ENCODE peak calls at places on chromosomes 2 and 18, in four cellular contexts. G, Z, L and M are unnamed samples.

GRCh38 chr2:11101430-11101829 is 53.8 kb upstream of the SLC66A3 start:
- DNase-seq in Z (no peak), G (no peak), L (no peak), M (no peak)

GRCh38 chr2:16773080-16773713 is 107.6 kb upstream of the CYRIA start:
- DNase-seq in G (no peak), L (peak; percentile 58), Z (no peak), M (peak; percentile 77)

GRCh38 chr2:180692322-180692721 is 288.1 kb upstream of the UBE2E3 start:
- DNase-seq in Z (no peak), G (no peak), L (no peak), M (no peak)

GRCh38 chr2:96315400-96316071 is 9.6 kb upstream of the ITPRIPL1 start:
- DNase-seq in Z (no peak), L (peak; percentile 66), G (no peak), M (peak; percentile 65)

GRCh38 chr2:69724540-69725159 is 17.3 kb upstream of the ANXA4 start:
- DNase-seq in G (peak; percentile 83), Z (no peak), L (peak; percentile 83), M (peak; percentile 83)

GRCh38 chr2:148048475-148049221 is 27.8 kb downstream of the MBD5 start:
- DNase-seq in L (peak; percentile 18), G (no peak), Z (no peak), M (no peak)

GRCh38 chr2:158936978-158937377 is 31.5 kb upstream of the TANC1 start:
- DNase-seq in Z (no peak), G (no peak), L (peak; percentile 92), M (peak; percentile 14)

GRCh38 chr2:222941510-222942032 is 80.7 kb downstream of the ACSL3 start:
- DNase-seq in Z (no peak), L (no peak), G (no peak), M (no peak)

GRCh38 chr2:37653805-37654378 is 17.6 kb downstream of the CDC42EP3 start:
- DNase-seq in L (no peak), Z (no peak), G (no peak), M (no peak)

GRCh38 chr18:8603663-8604520 is 5.3 kb upstream of the RAB12 start:
- DNase-seq in Z (no peak), L (no peak), G (no peak), M (no peak)

GRCh38 chr2:67895171-67895941 is 167.4 kb downstream of the C1D start:
- DNase-seq in L (no peak), Z (no peak), G (no peak), M (no peak)

GRCh38 chr2:15565392-15565791 is 4.3 kb upstream of the NBAS start:
- DNase-seq in L (no peak), Z (no peak), G (no peak), M (no peak)

GRCh38 chr2:230658877-230659652 is 53.6 kb upstream of the CAB39 start:
- DNase-seq in Z (no peak), L (no peak), G (no peak), M (no peak)

GRCh38 chr18:57698571-57699276 is 77.1 kb upstream of the NARS1 start:
- DNase-seq in Z (no peak), L (peak; percentile 67), G (no peak), M (peak; percentile 54)

GRCh38 chr2:196322963-196323810 is 151.8 kb upstream of the STK17B start:
- DNase-seq in L (peak; percentile 74), G (no peak), Z (no peak), M (no peak)

GRCh38 chr2:215619022-215619958 is 183.4 kb upstream of the FN1 start:
- DNase-seq in L (peak; percentile 95), G (no peak), Z (no peak), M (peak; percentile 81)

GRCh38 chr2:186664644-186665043 is 29.2 kb upstream of the FAM171B start:
- DNase-seq in L (no peak), G (no peak), Z (no peak), M (peak; percentile 18)

GRCh38 chr2:188966079-188966571 is 8.0 kb upstream of the COL3A1 start:
- DNase-seq in L (peak; percentile 80), Z (no peak), G (no peak), M (no peak)

GRCh38 chr2:236748801-236749200 is 179.2 kb downstream of the ACKR3 start:
- DNase-seq in Z (no peak), G (no peak), L (peak; percentile 24), M (no peak)

GRCh38 chr18:79898952-79899608 is 52.4 kb downstream of the SLC66A2 start:
- DNase-seq in G (no peak), L (no peak), Z (peak; percentile 49), M (no peak)

GRCh38 chr2:230866704-230867561 is 2.2 kb downstream of the ITM2C start:
- DNase-seq in L (peak; percentile 62), G (no peak), Z (no peak), M (peak; percentile 94)

GRCh38 chr2:122875091-122875651 is 1119.7 kb downstream of the TSN start:
- DNase-seq in Z (no peak), G (no peak), L (no peak), M (no peak)

GRCh38 chr2:71503827-71504226 is 50.5 kb downstream of the DYSF start:
- DNase-seq in Z (no peak), G (no peak), L (no peak), M (no peak)

GRCh38 chr2:8119782-8120551 is 561.9 kb upstream of the ID2 start:
- DNase-seq in Z (no peak), G (no peak), L (peak; percentile 74), M (no peak)

GRCh38 chr2:98013407-98014042 is 17.8 kb upstream of the TMEM131 start:
- DNase-seq in G (no peak), L (peak; percentile 89), Z (no peak), M (no peak)

GRCh38 chr18:9578306-9578705 is 36.1 kb downstream of the PPP4R1 start:
- DNase-seq in L (peak; percentile 14), G (no peak), Z (no peak), M (no peak)

GRCh38 chr18:25759111-25759510 is 331.3 kb downstream of the SS18 start:
- DNase-seq in G (no peak), L (no peak), Z (no peak), M (no peak)

GRCh38 chr2:112138143-112139032 is at the start of gene FBLN7:
- DNase-seq in Z (no peak), L (peak; percentile 29), G (no peak), M (peak; percentile 46)

GRCh38 chr18:76487782-76488181 is 7.3 kb downstream of the ZNF516 start:
- DNase-seq in G (no peak), Z (no peak), L (no peak), M (no peak)

GRCh38 chr2:43417296-43417695 is 178.5 kb downstream of the THADA start:
- DNase-seq in Z (no peak), G (no peak), L (no peak), M (peak; percentile 67)

DNA sequence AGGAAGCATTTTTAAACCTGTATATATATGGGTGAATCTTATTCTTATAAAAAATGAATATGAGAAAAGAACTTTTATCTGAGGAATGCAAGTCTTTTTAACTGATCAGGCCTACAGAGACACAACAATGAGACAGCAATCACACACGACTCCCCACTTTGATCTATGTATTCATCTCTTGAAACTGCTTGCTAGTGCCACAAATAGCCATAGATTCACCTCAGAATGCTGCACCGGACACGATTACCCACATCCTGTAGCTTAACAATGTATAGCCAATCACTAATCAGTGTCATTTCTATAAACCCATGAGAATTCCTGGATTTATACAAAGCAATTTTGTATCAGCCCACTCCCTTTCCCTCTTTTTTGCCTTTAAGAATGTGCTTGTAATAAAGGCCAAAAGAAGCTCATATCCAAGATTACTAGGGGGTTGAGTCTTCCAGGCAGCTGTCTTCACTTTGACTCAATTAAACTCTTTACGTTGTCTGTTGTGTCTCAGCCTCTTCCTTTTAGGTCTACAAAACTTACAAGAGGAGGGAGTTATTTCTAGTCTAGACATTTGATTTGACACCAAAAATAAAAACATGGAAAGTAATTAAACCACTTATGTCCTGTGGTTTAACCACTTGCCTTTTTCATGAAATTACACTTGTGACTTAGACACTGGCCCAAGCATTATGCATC is 94.9 kb downstream of the MBD2 start:
- DNase-seq in G (no peak), L (no peak), Z (no peak), M (no peak)
- H3K4me1 ChIP-seq in G (no peaks in the 10 kb centered on the region), L (peaks cover 11% of the 10 kb centered on the region), Z (peaks cover 18% of the 10 kb centered on the region), M (peaks cover 3% of the 10 kb centered on the region)

DNA sequence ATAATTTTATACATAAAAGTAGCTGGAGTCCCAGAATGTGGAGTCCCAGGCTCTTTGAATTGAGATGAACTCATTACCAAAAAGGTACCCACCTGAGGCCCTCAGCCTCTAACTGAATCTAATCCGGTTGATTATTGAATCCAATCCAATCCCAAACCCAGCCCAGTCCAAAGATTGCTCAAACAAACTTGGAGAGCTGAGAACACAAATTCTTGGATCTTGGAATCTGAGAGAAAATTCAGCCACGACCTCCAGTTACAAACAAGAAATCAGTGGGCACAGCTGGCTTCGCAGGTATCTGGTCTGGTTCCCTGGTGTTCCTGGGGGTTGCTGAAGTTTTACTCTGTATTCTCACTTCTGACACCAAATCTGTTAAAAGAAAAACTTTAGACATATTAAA is 28.4 kb upstream of the RHOB start:
- DNase-seq in Z (no peak), G (no peak), L (no peak), M (no peak)
- H3K4me1 ChIP-seq in Z (peaks cover 21% of the 10 kb centered on the region), G (peaks cover 19% of the 10 kb centered on the region), L (no peaks in the 10 kb centered on the region), M (no peaks in the 10 kb centered on the region)

DNA sequence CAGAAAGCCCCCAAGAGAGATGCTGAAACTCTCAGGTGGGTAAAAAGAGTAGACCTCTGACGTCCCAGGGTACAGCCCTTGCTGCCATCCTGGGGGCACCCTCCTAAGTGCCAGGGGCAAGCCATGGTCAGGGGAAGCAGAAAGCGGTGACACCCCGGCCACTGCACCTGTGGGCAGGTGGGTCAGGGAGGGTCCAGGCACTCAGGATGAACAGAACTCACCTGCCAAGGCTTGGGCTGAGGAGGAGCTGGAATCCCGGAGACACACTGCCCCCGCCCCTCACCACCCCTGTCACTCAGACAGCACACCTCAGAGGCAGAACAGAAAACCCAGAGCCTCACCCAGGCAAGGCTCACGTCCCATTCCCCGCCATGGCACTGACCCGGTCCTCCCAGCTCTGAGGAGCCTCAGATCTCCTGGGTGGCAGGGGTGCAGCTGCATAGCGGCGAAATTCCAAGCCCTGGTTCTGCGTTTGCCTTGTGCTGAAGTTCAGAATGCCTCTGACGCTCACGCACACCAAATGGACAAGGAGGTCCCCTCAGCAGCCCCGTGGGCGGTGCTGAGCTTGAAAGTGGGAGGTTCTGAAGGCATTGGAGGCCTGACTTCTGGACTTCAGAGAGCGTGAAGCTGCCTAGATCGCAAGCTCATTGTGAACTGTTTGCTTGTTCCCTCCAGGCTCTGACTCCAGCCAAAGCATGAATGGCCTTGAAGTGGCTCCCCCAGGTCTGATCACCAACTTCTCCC is 4.3 kb downstream of the GPR17 start:
- DNase-seq in Z (no peak), L (no peak), G (no peak), M (no peak)
- H3K4me1 ChIP-seq in Z (peaks cover 11% of the 10 kb centered on the region), L (peaks cover 17% of the 10 kb centered on the region), G (no peaks in the 10 kb centered on the region), M (peaks cover 5% of the 10 kb centered on the region)

DNA sequence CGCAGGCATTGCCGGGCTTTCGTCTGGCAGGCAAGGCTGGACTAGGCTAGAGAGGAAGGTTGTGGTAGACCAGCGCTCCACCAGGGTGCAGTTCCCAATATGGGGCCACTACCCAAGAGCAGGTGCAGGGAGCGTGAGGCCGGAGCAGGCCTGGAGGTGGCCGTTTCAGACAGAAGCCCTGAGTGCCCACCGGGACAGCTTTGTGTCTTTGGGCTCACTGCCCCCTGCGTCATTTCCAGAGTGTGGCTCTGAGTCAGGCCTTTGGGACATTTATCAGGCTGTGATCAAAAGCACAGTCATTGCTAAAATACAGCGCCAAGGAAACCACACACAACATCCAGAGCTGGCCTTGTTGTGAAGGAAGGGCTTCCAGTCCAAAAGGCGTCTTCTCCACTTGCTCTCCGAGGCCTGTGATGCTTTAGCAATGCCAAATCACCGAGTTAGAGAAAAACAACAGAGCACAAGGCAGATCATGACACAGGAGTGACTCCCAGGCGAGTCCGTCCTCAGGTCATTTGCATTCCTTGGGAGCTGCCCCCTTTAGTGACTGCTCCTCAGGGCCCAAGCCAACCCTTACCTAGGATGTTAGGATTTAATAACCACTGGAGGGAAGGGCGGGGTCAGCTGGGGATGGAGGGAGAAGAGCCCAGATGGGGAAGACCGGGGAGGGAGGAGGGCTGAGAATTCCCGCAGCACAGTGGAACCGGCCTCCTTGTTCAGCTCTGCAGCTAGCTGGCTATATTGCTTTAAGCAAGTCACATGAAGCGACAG is 42.3 kb downstream of the RFX8 start:
- DNase-seq in G (no peak), Z (no peak), L (peak; percentile 23), M (no peak)
- H3K4me1 ChIP-seq in G (no peaks in the 10 kb centered on the region), Z (no peaks in the 10 kb centered on the region), L (no peaks in the 10 kb centered on the region), M (no peaks in the 10 kb centered on the region)